ENCODE peak calls at places on chromosomes 5 and 9, in nine cellular contexts. D is GM23338, Y is Panc1, X is GM12878, Z is A549, N is epithelial cell of prostate, H is body of pancreas, V is astrocyte, M is breast epithelium. A is an unnamed sample.

GRCh38 chr9:122164286-122164685 is 4.6 kb downstream of the MORN5 start:
- DNase-seq in V (no peak), X (no peak), N (no peak), D (no peak), H (no peak), M (no peak), Y (no peak), Z (no peak), A (no peak)

GRCh38 chr5:36593867-36594266 is 12.5 kb upstream of the SLC1A3 start:
- DNase-seq in Z (no peak), D (no peak), V (no peak), N (no peak), Y (no peak), H (no peak), X (no peak), M (no peak), A (no peak)

GRCh38 chr5:177300236-177300880 is 3.2 kb downstream of the RAB24 start:
- DNase-seq in H (peak; percentile 32), Y (no peak), X (peak; percentile 77), D (peak; percentile 83), Z (no peak), V (peak; percentile 71), N (no peak), M (no peak), A (no peak)

GRCh38 chr5:127757576-127757975 is 54.4 kb downstream of the CCDC192 start:
- DNase-seq in N (peak; percentile 43), V (peak; percentile 50), X (peak; percentile 16), M (no peak), Z (peak; percentile 76), Y (peak; percentile 47), D (peak; percentile 42), H (peak; percentile 46), A (no peak)

GRCh38 chr5:164224772-164225171 is 719.4 kb downstream of the MAT2B start:
- DNase-seq in D (peak; percentile 2), V (no peak), N (no peak), M (no peak), Z (no peak), Y (no peak), X (no peak), H (no peak), A (no peak)

GRCh38 chr5:178310130-178310865 is 77.7 kb upstream of the PHYKPL start:
- DNase-seq in N (no peak), X (no peak), M (no peak), H (no peak), D (no peak), Y (no peak), V (no peak), Z (no peak), A (no peak)

GRCh38 chr5:129724647-129725046 is 23.2 kb upstream of the MINAR2 start:
- DNase-seq in Y (no peak), X (no peak), V (no peak), D (peak; percentile 41), Z (no peak), N (no peak), M (no peak), H (no peak), A (no peak)

GRCh38 chr9:84439253-84439652 is 98.7 kb upstream of the SLC28A3 start:
- DNase-seq in M (no peak), N (no peak), X (no peak), D (no peak), V (no peak), Y (no peak), Z (no peak), H (no peak), A (no peak)

GRCh38 chr9:104238668-104239067 is 144.6 kb downstream of the SMC2 start:
- DNase-seq in M (no peak), Y (no peak), N (no peak), X (no peak), V (no peak), D (no peak), H (no peak), Z (no peak), A (no peak)

GRCh38 chr9:16755467-16755866 is 115.0 kb downstream of the BNC2 start:
- DNase-seq in M (no peak), N (no peak), Y (no peak), X (no peak), Z (no peak), D (no peak), H (no peak), V (no peak), A (no peak)

GRCh38 chr9:109863961-109864360 is 84.0 kb downstream of the PALM2AKAP2 start:
- DNase-seq in Z (no peak), M (no peak), X (no peak), Y (no peak), D (no peak), H (no peak), N (no peak), V (no peak), A (no peak)
- H3K27ac ChIP-seq in Z (no peak overlapping the region), M (no peak overlapping the region), X (no peak overlapping the region), Y (no peak overlapping the region), D (no peak overlapping the region), H (no peak overlapping the region), N (no peak overlapping the region), V (no peak overlapping the region), A (no peak overlapping the region)

DNA sequence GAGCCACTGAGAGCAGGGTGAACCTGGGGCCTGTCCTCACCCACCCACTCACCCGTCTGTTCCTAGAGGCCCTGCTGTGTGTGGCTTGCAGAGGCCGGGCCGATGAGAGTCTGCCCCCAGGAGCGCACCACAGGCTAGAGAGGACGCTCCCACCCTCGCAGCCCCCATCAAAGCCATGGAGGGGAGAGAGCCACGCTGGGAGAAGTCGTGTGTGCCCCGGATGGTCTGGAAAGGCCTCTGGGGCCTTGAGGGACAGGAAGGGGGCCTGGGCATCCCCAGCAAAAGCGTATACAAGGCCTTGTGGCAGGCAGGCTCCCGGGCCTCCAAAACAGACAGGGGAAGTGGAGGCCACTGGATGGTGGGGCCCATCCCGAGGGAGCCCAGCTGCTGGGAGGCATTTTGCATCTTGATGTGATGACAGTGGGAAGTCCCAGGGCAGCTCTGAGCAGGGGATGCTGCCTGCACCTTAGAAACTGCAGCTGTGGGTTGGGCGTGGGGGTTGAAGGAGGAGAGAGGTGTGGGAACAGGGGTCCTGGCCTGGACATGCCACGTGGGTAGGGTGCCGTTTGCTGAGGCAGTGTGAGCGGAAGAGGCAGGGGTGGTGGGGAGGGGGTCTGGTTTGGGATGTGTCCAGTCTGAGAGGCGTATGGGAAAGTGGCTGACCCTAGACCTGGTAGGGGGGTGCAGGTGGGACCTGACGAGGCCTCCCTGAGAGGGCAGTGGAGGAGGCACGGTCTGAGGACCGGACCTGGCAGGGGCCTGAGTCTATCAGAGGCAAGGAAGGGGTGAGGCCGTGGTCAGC is 43.0 kb upstream of the NOTCH1 start:
- DNase-seq in H (no peak), V (no peak), X (no peak), N (no peak), D (no peak), Y (no peak), M (no peak), Z (no peak), A (no peak)
- H3K27ac ChIP-seq in H (peak overlapping the region; percentile 14), V (no peak overlapping the region), X (no peak overlapping the region), N (no peak overlapping the region), D (peak overlapping the region; percentile 99), Y (no peak overlapping the region), M (no peak overlapping the region), Z (peak overlapping the region; percentile 67), A (no peak overlapping the region)

DNA sequence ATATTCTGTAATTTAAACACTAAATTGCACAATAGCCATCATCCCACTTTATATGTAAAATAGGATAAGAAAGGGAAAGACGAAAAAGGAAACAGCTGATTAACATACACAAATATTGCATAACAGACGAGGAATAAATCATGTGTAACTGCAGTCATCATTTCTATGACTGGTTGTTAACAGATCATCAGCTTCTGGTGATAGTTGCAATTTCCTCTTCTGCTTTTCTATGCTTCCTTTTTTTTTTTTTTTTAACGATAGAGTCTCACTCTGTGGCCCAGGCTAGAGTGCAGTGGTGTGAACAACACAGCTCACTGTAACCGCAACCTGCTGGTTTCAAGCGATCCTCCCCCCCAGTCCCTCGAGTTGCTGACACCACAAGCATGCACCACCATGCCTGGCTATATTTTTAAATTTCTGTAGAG is 22.5 kb upstream of the JAKMIP2 start:
- DNase-seq in H (no peak), V (no peak), D (no peak), N (no peak), X (no peak), Y (no peak), M (no peak), Z (no peak), A (no peak)
- H3K27ac ChIP-seq in H (no peak overlapping the region), V (no peak overlapping the region), D (no peak overlapping the region), N (no peak overlapping the region), X (no peak overlapping the region), Y (no peak overlapping the region), M (no peak overlapping the region), Z (no peak overlapping the region), A (no peak overlapping the region)

GRCh38 chr9:3863114-3863528 is 337.3 kb upstream of the RFX3 start:
- DNase-seq in Y (no peak), V (peak; percentile 94), D (no peak), H (peak; percentile 17), M (no peak), N (no peak), X (no peak), Z (peak; percentile 44), A (no peak)
- H3K27ac ChIP-seq in Y (no peak overlapping the region), V (peak overlapping the region; percentile 98), D (no peak overlapping the region), H (no peak overlapping the region), M (peak overlapping the region; percentile 36), N (peak overlapping the region; percentile 2), X (no peak overlapping the region), Z (peak overlapping the region; percentile 70), A (no peak overlapping the region)

GRCh38 chr9:74493512-74493911 is 3.6 kb upstream of the RORB start:
- DNase-seq in Y (no peak), M (no peak), Z (no peak), H (no peak), X (no peak), V (no peak), N (no peak), D (peak; percentile 76), A (no peak)
- H3K27ac ChIP-seq in Y (no peak overlapping the region), M (no peak overlapping the region), Z (no peak overlapping the region), H (no peak overlapping the region), X (no peak overlapping the region), V (no peak overlapping the region), N (no peak overlapping the region), D (peak overlapping the region; percentile 3), A (no peak overlapping the region)

DNA sequence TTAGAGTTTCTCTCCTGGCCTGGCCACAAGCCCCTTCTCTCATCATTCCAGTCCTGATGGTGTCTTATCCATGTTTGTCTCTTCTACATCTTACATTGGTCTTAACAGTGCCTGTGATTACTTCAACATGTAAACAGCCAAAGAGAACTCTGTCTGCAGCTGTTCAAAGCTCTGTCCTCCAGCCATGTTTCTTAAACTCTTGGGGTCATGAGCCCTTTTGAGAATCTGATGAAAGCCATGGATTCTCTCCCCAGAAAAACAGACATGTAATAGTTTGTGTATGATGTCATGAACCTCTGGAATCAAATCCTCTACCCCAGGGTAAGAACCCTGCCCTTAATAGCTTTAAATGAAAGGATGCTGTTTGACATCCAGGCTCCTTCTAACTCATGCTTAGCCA is 30.1 kb downstream of the MAMDC2 start:
- DNase-seq in Y (no peak), Z (no peak), V (no peak), N (no peak), M (no peak), H (no peak), D (no peak), X (no peak), A (no peak)
- H3K27ac ChIP-seq in Y (no peak overlapping the region), Z (no peak overlapping the region), V (no peak overlapping the region), N (no peak overlapping the region), M (no peak overlapping the region), H (no peak overlapping the region), D (no peak overlapping the region), X (no peak overlapping the region), A (no peak overlapping the region)

DNA sequence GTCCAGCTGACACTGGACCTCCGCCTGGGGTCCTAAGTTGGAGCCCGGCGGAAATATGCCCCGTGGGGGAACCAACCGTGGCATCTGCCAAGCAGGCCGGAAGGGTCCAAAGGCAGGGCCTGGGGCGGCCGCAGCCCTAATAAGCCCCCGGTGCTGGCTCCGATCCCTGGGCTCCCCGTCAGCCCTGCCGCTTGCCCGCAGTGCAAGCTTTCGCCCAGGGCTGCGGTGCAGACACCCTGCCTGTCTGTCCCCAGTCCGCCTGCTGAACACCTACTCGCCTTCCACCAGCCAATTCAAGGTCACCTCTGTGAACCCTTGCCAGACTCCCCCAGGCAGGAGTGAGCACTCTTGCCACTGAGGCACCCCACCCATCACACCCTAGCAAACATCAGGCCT is 499 bp upstream of the PTGR1 start:
- DNase-seq in H (no peak), D (peak; percentile 44), N (no peak), Z (peak; percentile 32), Y (no peak), V (no peak), M (no peak), X (no peak), A (no peak)
- H3K27ac ChIP-seq in H (peak overlapping the region; percentile 83), D (no peak overlapping the region), N (peak overlapping the region; percentile 69), Z (peak overlapping the region; percentile 92), Y (peak overlapping the region; percentile 77), V (peak overlapping the region; percentile 65), M (peak overlapping the region; percentile 94), X (no peak overlapping the region), A (peak overlapping the region; percentile 81)

A was measured in keratinocyte.